ENCODE peak calls at places on chromosome 1, in nine cellular contexts. One of them, this sample, is unnamed.

GRCh38 chr1:187045371-187045770 is 216.6 kb downstream of the PLA2G4A start:
- DNase-seq in A673: no peak
- DNase-seq in HT-29: no peak
- DNase-seq in astrocyte of the spinal cord: no peak
- DNase-seq in CD8-positive, alpha-beta memory T cell: no peak
- DNase-seq in NAMALWA: no peak
- DNase-seq in T-helper 2 cell: no peak
- DNase-seq in fibroblast of gingiva: no peak
- DNase-seq in T-cell: no peak
- DNase-seq in this sample: no peak

GRCh38 chr1:201226859-201227488 is 36.4 kb downstream of the IGFN1 start:
- DNase-seq in A673: no peak
- DNase-seq in HT-29: no peak
- DNase-seq in astrocyte of the spinal cord: no peak
- DNase-seq in CD8-positive, alpha-beta memory T cell: no peak
- DNase-seq in NAMALWA: no peak
- DNase-seq in T-helper 2 cell: no peak
- DNase-seq in fibroblast of gingiva: no peak
- DNase-seq in T-cell: no peak
- DNase-seq in this sample: no peak

GRCh38 chr1:49298304-49298703 is 521.6 kb upstream of the BEND5 start:
- DNase-seq in A673: peak
- DNase-seq in HT-29: no peak
- DNase-seq in astrocyte of the spinal cord: no peak
- DNase-seq in CD8-positive, alpha-beta memory T cell: no peak
- DNase-seq in NAMALWA: no peak
- DNase-seq in T-helper 2 cell: no peak
- DNase-seq in fibroblast of gingiva: peak
- DNase-seq in T-cell: no peak
- DNase-seq in this sample: peak

GRCh38 chr1:235206533-235207201 is 45.6 kb upstream of the RBM34 start:
- DNase-seq in A673: no peak
- DNase-seq in HT-29: no peak
- DNase-seq in astrocyte of the spinal cord: peak
- DNase-seq in CD8-positive, alpha-beta memory T cell: no peak
- DNase-seq in NAMALWA: no peak
- DNase-seq in T-helper 2 cell: no peak
- DNase-seq in fibroblast of gingiva: no peak
- DNase-seq in T-cell: no peak
- DNase-seq in this sample: peak

GRCh38 chr1:117066367-117066766 is 6.2 kb downstream of the TTF2 start:
- DNase-seq in A673: no peak
- DNase-seq in HT-29: no peak
- DNase-seq in astrocyte of the spinal cord: no peak
- DNase-seq in CD8-positive, alpha-beta memory T cell: no peak
- DNase-seq in NAMALWA: no peak
- DNase-seq in T-helper 2 cell: no peak
- DNase-seq in fibroblast of gingiva: no peak
- DNase-seq in T-cell: no peak
- DNase-seq in this sample: no peak

GRCh38 chr1:109371271-109371739 is 26.4 kb downstream of the SORT1 start:
- DNase-seq in A673: no peak
- DNase-seq in HT-29: no peak
- DNase-seq in astrocyte of the spinal cord: peak
- DNase-seq in CD8-positive, alpha-beta memory T cell: no peak
- DNase-seq in NAMALWA: no peak
- DNase-seq in T-helper 2 cell: no peak
- DNase-seq in fibroblast of gingiva: peak
- DNase-seq in T-cell: no peak
- DNase-seq in this sample: peak

GRCh38 chr1:114108741-114109255 is 44.9 kb downstream of the SYT6 start:
- DNase-seq in A673: peak
- DNase-seq in HT-29: no peak
- DNase-seq in astrocyte of the spinal cord: peak
- DNase-seq in CD8-positive, alpha-beta memory T cell: no peak
- DNase-seq in NAMALWA: no peak
- DNase-seq in T-helper 2 cell: no peak
- DNase-seq in fibroblast of gingiva: no peak
- DNase-seq in T-cell: no peak
- DNase-seq in this sample: no peak

GRCh38 chr1:178870944-178871343 is at the start of gene ANGPTL1:
- DNase-seq in A673: peak
- DNase-seq in HT-29: no peak
- DNase-seq in astrocyte of the spinal cord: peak
- DNase-seq in CD8-positive, alpha-beta memory T cell: no peak
- DNase-seq in NAMALWA: no peak
- DNase-seq in T-helper 2 cell: no peak
- DNase-seq in fibroblast of gingiva: peak
- DNase-seq in T-cell: no peak
- DNase-seq in this sample: peak

GRCh38 chr1:214259353-214259982 is 21.5 kb upstream of the SMYD2 start:
- DNase-seq in A673: no peak
- DNase-seq in HT-29: no peak
- DNase-seq in astrocyte of the spinal cord: peak
- DNase-seq in CD8-positive, alpha-beta memory T cell: no peak
- DNase-seq in NAMALWA: no peak
- DNase-seq in T-helper 2 cell: no peak
- DNase-seq in fibroblast of gingiva: no peak
- DNase-seq in T-cell: no peak
- DNase-seq in this sample: no peak

GRCh38 chr1:77287535-77287934 is 5.7 kb downstream of the AK5 start:
- DNase-seq in A673: peak
- DNase-seq in HT-29: no peak
- DNase-seq in astrocyte of the spinal cord: no peak
- DNase-seq in CD8-positive, alpha-beta memory T cell: no peak
- DNase-seq in NAMALWA: no peak
- DNase-seq in T-helper 2 cell: no peak
- DNase-seq in fibroblast of gingiva: no peak
- DNase-seq in T-cell: no peak
- DNase-seq in this sample: no peak

GRCh38 chr1:110227774-110228173 is 17.7 kb downstream of the KCNC4 start:
- DNase-seq in A673: no peak
- DNase-seq in HT-29: no peak
- DNase-seq in astrocyte of the spinal cord: no peak
- DNase-seq in CD8-positive, alpha-beta memory T cell: no peak
- DNase-seq in NAMALWA: no peak
- DNase-seq in T-helper 2 cell: no peak
- DNase-seq in fibroblast of gingiva: no peak
- DNase-seq in T-cell: no peak
- DNase-seq in this sample: no peak

GRCh38 chr1:185916866-185917265 is 182.7 kb downstream of the HMCN1 start:
- DNase-seq in A673: no peak
- DNase-seq in HT-29: no peak
- DNase-seq in astrocyte of the spinal cord: no peak
- DNase-seq in CD8-positive, alpha-beta memory T cell: no peak
- DNase-seq in NAMALWA: no peak
- DNase-seq in T-helper 2 cell: no peak
- DNase-seq in fibroblast of gingiva: no peak
- DNase-seq in T-cell: no peak
- DNase-seq in this sample: no peak

GRCh38 chr1:50704126-50704525 is 255.9 kb downstream of the FAF1 start:
- DNase-seq in A673: peak
- DNase-seq in HT-29: peak
- DNase-seq in astrocyte of the spinal cord: peak
- DNase-seq in CD8-positive, alpha-beta memory T cell: no peak
- DNase-seq in NAMALWA: peak
- DNase-seq in T-helper 2 cell: no peak
- DNase-seq in fibroblast of gingiva: peak
- DNase-seq in T-cell: no peak
- DNase-seq in this sample: peak

GRCh38 chr1:4422496-4423289 is 231.7 kb upstream of the AJAP1 start:
- DNase-seq in A673: peak
- DNase-seq in HT-29: peak
- DNase-seq in astrocyte of the spinal cord: no peak
- DNase-seq in CD8-positive, alpha-beta memory T cell: no peak
- DNase-seq in NAMALWA: peak
- DNase-seq in T-helper 2 cell: no peak
- DNase-seq in fibroblast of gingiva: no peak
- DNase-seq in T-cell: no peak
- DNase-seq in this sample: no peak

GRCh38 chr1:248804771-248805681 is 20.7 kb downstream of the SH3BP5L start:
- DNase-seq in A673: no peak
- DNase-seq in HT-29: no peak
- DNase-seq in astrocyte of the spinal cord: no peak
- DNase-seq in CD8-positive, alpha-beta memory T cell: no peak
- DNase-seq in NAMALWA: peak
- DNase-seq in T-helper 2 cell: no peak
- DNase-seq in fibroblast of gingiva: no peak
- DNase-seq in T-cell: no peak
- DNase-seq in this sample: no peak

GRCh38 chr1:50859657-50860056 is 100.4 kb downstream of the FAF1 start:
- DNase-seq in A673: no peak
- DNase-seq in HT-29: no peak
- DNase-seq in astrocyte of the spinal cord: no peak
- DNase-seq in CD8-positive, alpha-beta memory T cell: no peak
- DNase-seq in NAMALWA: no peak
- DNase-seq in T-helper 2 cell: no peak
- DNase-seq in fibroblast of gingiva: no peak
- DNase-seq in T-cell: no peak
- DNase-seq in this sample: no peak

GRCh38 chr1:56576880-56577858 is 2.2 kb downstream of the PLPP3 start:
- DNase-seq in A673: peak
- DNase-seq in HT-29: peak
- DNase-seq in astrocyte of the spinal cord: peak
- DNase-seq in CD8-positive, alpha-beta memory T cell: no peak
- DNase-seq in NAMALWA: peak
- DNase-seq in T-helper 2 cell: no peak
- DNase-seq in fibroblast of gingiva: peak
- DNase-seq in T-cell: no peak
- DNase-seq in this sample: peak

GRCh38 chr1:49052102-49052501 is 275.4 kb upstream of the BEND5 start:
- DNase-seq in A673: peak
- DNase-seq in HT-29: no peak
- DNase-seq in astrocyte of the spinal cord: no peak
- DNase-seq in CD8-positive, alpha-beta memory T cell: no peak
- DNase-seq in NAMALWA: no peak
- DNase-seq in T-helper 2 cell: no peak
- DNase-seq in fibroblast of gingiva: no peak
- DNase-seq in T-cell: no peak
- DNase-seq in this sample: no peak

GRCh38 chr1:244989813-244990212 is 125.5 kb upstream of the HNRNPU start:
- DNase-seq in A673: no peak
- DNase-seq in HT-29: no peak
- DNase-seq in astrocyte of the spinal cord: peak
- DNase-seq in CD8-positive, alpha-beta memory T cell: no peak
- DNase-seq in NAMALWA: no peak
- DNase-seq in T-helper 2 cell: no peak
- DNase-seq in fibroblast of gingiva: peak
- DNase-seq in T-cell: no peak
- DNase-seq in this sample: no peak

GRCh38 chr1:167121375-167122120 is 27.7 kb downstream of the STYXL2 start:
- DNase-seq in A673: peak
- DNase-seq in HT-29: peak
- DNase-seq in astrocyte of the spinal cord: peak
- DNase-seq in CD8-positive, alpha-beta memory T cell: no peak
- DNase-seq in NAMALWA: no peak
- DNase-seq in T-helper 2 cell: no peak
- DNase-seq in fibroblast of gingiva: peak
- DNase-seq in T-cell: peak
- DNase-seq in this sample: peak

GRCh38 chr1:94716966-94717365 is 103.2 kb upstream of the SLC44A3 start:
- DNase-seq in A673: no peak
- DNase-seq in HT-29: no peak
- DNase-seq in astrocyte of the spinal cord: no peak
- DNase-seq in CD8-positive, alpha-beta memory T cell: no peak
- DNase-seq in NAMALWA: no peak
- DNase-seq in T-helper 2 cell: no peak
- DNase-seq in fibroblast of gingiva: no peak
- DNase-seq in T-cell: no peak
- DNase-seq in this sample: no peak

GRCh38 chr1:147924813-147925212 is 3.4 kb upstream of the GPR89B start:
- DNase-seq in A673: no peak
- DNase-seq in HT-29: no peak
- DNase-seq in astrocyte of the spinal cord: no peak
- DNase-seq in CD8-positive, alpha-beta memory T cell: no peak
- DNase-seq in NAMALWA: no peak
- DNase-seq in T-helper 2 cell: no peak
- DNase-seq in fibroblast of gingiva: no peak
- DNase-seq in T-cell: no peak
- DNase-seq in this sample: no peak

GRCh38 chr1:194952171-194952570 is 1656.1 kb downstream of the KCNT2 start:
- DNase-seq in A673: peak
- DNase-seq in HT-29: no peak
- DNase-seq in astrocyte of the spinal cord: no peak
- DNase-seq in CD8-positive, alpha-beta memory T cell: no peak
- DNase-seq in NAMALWA: no peak
- DNase-seq in T-helper 2 cell: no peak
- DNase-seq in fibroblast of gingiva: peak
- DNase-seq in T-cell: no peak
- DNase-seq in this sample: no peak

GRCh38 chr1:210908257-210908656 is 225.7 kb downstream of the KCNH1 start:
- DNase-seq in A673: no peak
- DNase-seq in HT-29: no peak
- DNase-seq in astrocyte of the spinal cord: no peak
- DNase-seq in CD8-positive, alpha-beta memory T cell: no peak
- DNase-seq in NAMALWA: no peak
- DNase-seq in T-helper 2 cell: no peak
- DNase-seq in fibroblast of gingiva: no peak
- DNase-seq in T-cell: no peak
- DNase-seq in this sample: no peak

GRCh38 chr1:27402349-27402754 is 9.9 kb downstream of the GPR3 start:
- DNase-seq in A673: peak
- DNase-seq in HT-29: peak
- DNase-seq in astrocyte of the spinal cord: peak
- DNase-seq in CD8-positive, alpha-beta memory T cell: no peak
- DNase-seq in NAMALWA: no peak
- DNase-seq in T-helper 2 cell: no peak
- DNase-seq in fibroblast of gingiva: peak
- DNase-seq in T-cell: no peak
- DNase-seq in this sample: peak

GRCh38 chr1:60223370-60223652 is 149.7 kb upstream of the C1orf87 start:
- DNase-seq in A673: no peak
- DNase-seq in HT-29: no peak
- DNase-seq in astrocyte of the spinal cord: no peak
- DNase-seq in CD8-positive, alpha-beta memory T cell: no peak
- DNase-seq in NAMALWA: no peak
- DNase-seq in T-helper 2 cell: no peak
- DNase-seq in fibroblast of gingiva: no peak
- DNase-seq in T-cell: no peak
- DNase-seq in this sample: peak

GRCh38 chr1:58035523-58035922 is 511.0 kb downstream of the OMA1 start:
- DNase-seq in A673: peak
- DNase-seq in HT-29: no peak
- DNase-seq in astrocyte of the spinal cord: no peak
- DNase-seq in CD8-positive, alpha-beta memory T cell: no peak
- DNase-seq in NAMALWA: peak
- DNase-seq in T-helper 2 cell: no peak
- DNase-seq in fibroblast of gingiva: no peak
- DNase-seq in T-cell: no peak
- DNase-seq in this sample: peak

GRCh38 chr1:204751883-204752687 is 66.5 kb upstream of the LRRN2 start:
- DNase-seq in A673: peak
- DNase-seq in HT-29: peak
- DNase-seq in astrocyte of the spinal cord: no peak
- DNase-seq in CD8-positive, alpha-beta memory T cell: no peak
- DNase-seq in NAMALWA: no peak
- DNase-seq in T-helper 2 cell: no peak
- DNase-seq in fibroblast of gingiva: no peak
- DNase-seq in T-cell: no peak
- DNase-seq in this sample: no peak

GRCh38 chr1:222734740-222735139 is 2.3 kb upstream of the FAM177B start:
- DNase-seq in A673: no peak
- DNase-seq in HT-29: no peak
- DNase-seq in astrocyte of the spinal cord: no peak
- DNase-seq in CD8-positive, alpha-beta memory T cell: no peak
- DNase-seq in NAMALWA: no peak
- DNase-seq in T-helper 2 cell: no peak
- DNase-seq in fibroblast of gingiva: no peak
- DNase-seq in T-cell: no peak
- DNase-seq in this sample: no peak